ENCODE peak calls at places on chromosomes 5 and 9, in ten cellular contexts. J, F, D, P, V, C, M, N, G and T are unnamed samples.
A peak's percentile ranks its signal among the peaks of the same experiment; 100 is the strongest.

GRCh38 chr5:119330367-119331183 is 25.2 kb upstream of the TNFAIP8 start:
- DNase-seq in J (no peak), F (no peak), D (no peak), P (no peak), V (no peak), C (no peak), M (no peak), N (no peak), G (no peak), T (peak; percentile 72)

GRCh38 chr9:136283291-136284235 is 20.3 kb downstream of the CCDC187 start:
- DNase-seq in J (peak; percentile 76), F (peak; percentile 84), D (peak; percentile 74), P (peak; percentile 85), V (peak; percentile 97), C (peak; percentile 93), M (peak; percentile 66), N (peak; percentile 81), G (peak; percentile 82), T (peak; percentile 61)

GRCh38 chr5:44167540-44167939 is 221.7 kb downstream of the FGF10 start:
- DNase-seq in J (no peak), F (no peak), D (no peak), P (no peak), V (no peak), C (no peak), M (no peak), N (no peak), G (no peak), T (no peak)

GRCh38 chr9:137250329-137251193 is 525 bp upstream of the STPG3 start:
- DNase-seq in J (no peak), F (no peak), D (no peak), P (no peak), V (peak; percentile 47), C (no peak), M (no peak), N (no peak), G (no peak), T (no peak)

GRCh38 chr5:173530547-173530946 is 85.9 kb downstream of the BOD1 start:
- DNase-seq in J (peak; percentile 33), F (no peak), D (no peak), P (no peak), V (no peak), C (peak; percentile 56), M (no peak), N (no peak), G (no peak), T (no peak)

GRCh38 chr9:86549434-86549833 is 195.2 kb upstream of the TUT7 start:
- DNase-seq in J (no peak), F (no peak), D (no peak), P (no peak), V (no peak), C (no peak), M (no peak), N (no peak), G (no peak), T (no peak)

GRCh38 chr9:124868511-124869465 is 6.9 kb downstream of the ARPC5L start:
- DNase-seq in J (peak; percentile 85), F (peak; percentile 90), D (peak; percentile 77), P (peak; percentile 88), V (peak; percentile 89), C (peak; percentile 89), M (peak; percentile 91), N (peak; percentile 85), G (peak; percentile 91), T (peak; percentile 87)

GRCh38 chr5:116576043-116576713 is 1.6 kb upstream of the SEMA6A start:
- DNase-seq in J (peak; percentile 52), F (peak; percentile 68), D (peak; percentile 40), P (no peak), V (peak; percentile 84), C (peak; percentile 91), M (no peak), N (peak; percentile 49), G (peak; percentile 63), T (peak; percentile 59)

GRCh38 chr5:78497573-78498533 is 137.4 kb downstream of the SCAMP1 start:
- DNase-seq in J (no peak), F (no peak), D (no peak), P (no peak), V (peak; percentile 47), C (peak; percentile 37), M (no peak), N (no peak), G (no peak), T (no peak)
- H3K4me3 ChIP-seq in J (no peak overlapping the region), F (no peak overlapping the region), D (no peak overlapping the region), P (peak overlapping the region; percentile 23), V (no peak overlapping the region), C (no peak overlapping the region), M (no peak overlapping the region), N (no peak overlapping the region), G (no peak overlapping the region), T (no peak overlapping the region)

GRCh38 chr5:93598997-93599371 is 16.0 kb downstream of the NR2F1 start:
- DNase-seq in J (no peak), F (no peak), D (no peak), P (no peak), V (no peak), C (no peak), M (no peak), N (no peak), G (no peak), T (no peak)
- H3K4me3 ChIP-seq in J (no peak overlapping the region), F (no peak overlapping the region), D (no peak overlapping the region), P (no peak overlapping the region), V (no peak overlapping the region), C (no peak overlapping the region), M (no peak overlapping the region), N (no peak overlapping the region), G (no peak overlapping the region), T (no peak overlapping the region)

GRCh38 chr5:96680759-96681158 is 18.6 kb downstream of the CAST start:
- DNase-seq in J (no peak), F (no peak), D (no peak), P (no peak), V (no peak), C (no peak), M (no peak), N (no peak), G (no peak), T (no peak)
- H3K4me3 ChIP-seq in J (no peak overlapping the region), F (no peak overlapping the region), D (no peak overlapping the region), P (no peak overlapping the region), V (no peak overlapping the region), C (no peak overlapping the region), M (no peak overlapping the region), N (no peak overlapping the region), G (no peak overlapping the region), T (no peak overlapping the region)

DNA sequence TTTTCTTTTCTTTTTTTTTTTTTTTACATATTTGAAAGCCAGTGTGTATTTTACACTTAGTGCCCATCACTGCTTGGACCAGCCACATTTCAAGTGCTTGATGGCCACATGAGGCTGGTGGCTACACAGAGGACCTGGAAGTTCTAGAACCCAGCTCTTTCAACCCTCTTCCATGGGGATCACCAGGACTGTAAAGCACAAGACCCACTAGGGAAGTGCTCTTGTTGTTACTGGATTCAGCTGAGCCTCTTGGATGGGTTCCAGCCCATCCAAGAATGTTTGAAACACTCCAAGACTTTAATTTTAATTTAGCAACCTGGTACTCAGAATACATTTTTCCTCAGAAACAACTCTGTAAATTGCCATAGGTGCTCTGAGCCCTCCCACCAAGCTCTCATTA is 212.6 kb downstream of the HSD17B3 start:
- DNase-seq in J (no peak), F (no peak), D (no peak), P (no peak), V (no peak), C (no peak), M (no peak), N (no peak), G (no peak), T (no peak)
- H3K4me3 ChIP-seq in J (no peak overlapping the region), F (no peak overlapping the region), D (no peak overlapping the region), P (no peak overlapping the region), V (no peak overlapping the region), C (no peak overlapping the region), M (no peak overlapping the region), N (no peak overlapping the region), G (no peak overlapping the region), T (no peak overlapping the region)

DNA sequence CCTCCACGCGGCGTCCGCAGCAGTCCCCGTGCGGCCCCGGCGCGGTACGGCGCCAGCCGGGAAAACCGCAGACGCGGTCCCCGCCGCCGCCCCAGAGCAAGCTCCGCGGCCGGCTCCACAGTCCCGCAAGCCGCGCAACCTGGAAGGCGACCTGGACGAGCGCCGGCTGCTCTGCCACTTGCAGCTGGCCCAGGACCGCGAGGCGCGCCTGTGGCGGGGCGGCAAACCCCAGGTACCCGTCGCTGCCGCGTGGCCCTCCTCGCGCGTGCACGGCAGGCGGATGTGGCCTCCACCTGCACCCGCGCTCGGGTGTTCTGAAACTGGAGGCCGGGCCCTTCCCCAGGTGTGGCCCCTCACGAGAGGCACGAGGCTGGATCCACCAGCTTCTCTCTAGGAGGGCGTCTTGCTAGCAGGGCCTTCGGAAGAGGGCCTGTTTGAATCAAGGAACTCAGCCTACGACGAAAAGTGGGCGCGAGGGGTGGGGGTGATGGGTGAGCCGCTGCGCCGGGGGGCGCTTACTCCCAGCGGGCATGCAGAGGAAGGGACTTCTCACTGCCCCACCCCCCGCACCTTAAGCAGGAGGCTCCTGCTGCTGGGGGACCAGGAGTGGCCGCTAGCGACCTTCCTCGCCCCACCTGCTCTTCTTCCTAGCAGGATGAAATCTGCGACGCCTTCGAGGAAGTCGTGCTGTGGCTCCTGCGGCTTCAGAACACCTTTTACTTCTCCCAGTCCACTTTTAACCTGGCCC is 641 bp downstream of the CCNI2 start:
- DNase-seq in J (no peak), F (peak; percentile 33), D (no peak), P (no peak), V (peak; percentile 62), C (peak; percentile 74), M (no peak), N (no peak), G (peak; percentile 53), T (peak; percentile 78)
- H3K4me3 ChIP-seq in J (no peak overlapping the region), F (peak overlapping the region; percentile 23), D (peak overlapping the region; percentile 49), P (peak overlapping the region; percentile 75), V (peak overlapping the region; percentile 80), C (peak overlapping the region; percentile 45), M (no peak overlapping the region), N (no peak overlapping the region), G (peak overlapping the region; percentile 56), T (no peak overlapping the region)